ENCODE peak calls at places on chromosomes 2 and 18, in five cellular contexts. T is mesenchymal stem cell, I is trophoblast cell, N is IMR-90, P is neuronal stem cell. V is an unnamed sample.

GRCh38 chr2:185811580-185811979 is 73.0 kb downstream of the FSIP2 start:
- DNase-seq in T (no peak), N (no peak), P (peak; percentile 5), I (no peak), V (no peak)

GRCh38 chr2:196112408-196113039 is 43.9 kb upstream of the DNAH7 start:
- DNase-seq in I (peak; percentile 11), P (no peak), T (peak; percentile 56), N (peak; percentile 81), V (no peak)

GRCh38 chr2:38037757-38038615 is 38.0 kb downstream of the CYP1B1 start:
- DNase-seq in T (peak; percentile 52), I (peak; percentile 40), N (peak; percentile 47), P (peak; percentile 41), V (peak; percentile 69)

GRCh38 chr2:54430649-54431048 is 25.5 kb upstream of the SPTBN1 start:
- DNase-seq in T (no peak), P (no peak), I (no peak), N (no peak), V (no peak)

GRCh38 chr2:46548521-46549144 is 69.3 kb downstream of the TMEM247 start:
- DNase-seq in I (no peak), N (no peak), P (no peak), T (no peak), V (no peak)

GRCh38 chr2:160652236-160652635 is 158.6 kb upstream of the RBMS1 start:
- DNase-seq in I (peak; percentile 89), P (no peak), N (no peak), T (no peak), V (no peak)

GRCh38 chr18:23593720-23594119 is 7.4 kb upstream of the NPC1 start:
- DNase-seq in P (no peak), T (peak; percentile 84), I (peak; percentile 30), N (peak; percentile 87), V (no peak)

GRCh38 chr2:164599954-164600589 is 21.2 kb downstream of the GRB14 start:
- DNase-seq in N (peak; percentile 50), P (peak; percentile 51), I (peak; percentile 81), T (peak; percentile 74), V (peak; percentile 46)

GRCh38 chr2:233532971-233533370 is 33.6 kb downstream of the USP40 start:
- DNase-seq in I (no peak), N (no peak), T (no peak), P (no peak), V (no peak)

GRCh38 chr18:50559750-50560680 is at the start of gene MAPK4:
- DNase-seq in T (no peak), I (peak; percentile 47), P (peak; percentile 48), N (no peak), V (peak; percentile 42)

GRCh38 chr2:21774691-21775090 is 650.9 kb downstream of the TDRD15 start:
- DNase-seq in T (no peak), N (peak; percentile 20), I (no peak), P (no peak), V (no peak)

DNA sequence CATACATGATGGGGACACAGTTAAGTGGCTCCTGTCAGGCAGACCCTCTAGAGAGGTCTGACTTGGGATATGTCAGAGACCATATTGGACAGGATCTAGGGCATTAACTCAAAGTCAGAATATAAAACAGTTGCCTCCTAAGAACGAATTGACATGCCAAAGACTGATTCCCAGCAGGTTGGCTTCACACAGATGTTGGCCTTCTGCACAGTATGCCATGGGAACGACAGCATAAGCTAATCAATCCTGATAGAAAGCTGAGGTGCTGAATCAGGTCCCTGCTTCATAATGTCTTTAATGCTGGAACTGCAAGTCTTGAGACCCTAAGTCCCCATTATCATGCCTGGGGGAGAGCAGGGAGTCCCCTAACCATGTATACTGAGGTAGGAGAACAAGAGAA is 165.1 kb downstream of the SRBD1 start:
- DNase-seq in P (no peak), N (no peak), T (no peak), I (no peak), V (no peak)
- H3K79me1 ChIP-seq in P (no peaks in the 10 kb centered on the region), N (no peaks in the 10 kb centered on the region), T (peaks cover 3% of the 10 kb centered on the region), I (no peaks in the 10 kb centered on the region), V (no peaks in the 10 kb centered on the region)

DNA sequence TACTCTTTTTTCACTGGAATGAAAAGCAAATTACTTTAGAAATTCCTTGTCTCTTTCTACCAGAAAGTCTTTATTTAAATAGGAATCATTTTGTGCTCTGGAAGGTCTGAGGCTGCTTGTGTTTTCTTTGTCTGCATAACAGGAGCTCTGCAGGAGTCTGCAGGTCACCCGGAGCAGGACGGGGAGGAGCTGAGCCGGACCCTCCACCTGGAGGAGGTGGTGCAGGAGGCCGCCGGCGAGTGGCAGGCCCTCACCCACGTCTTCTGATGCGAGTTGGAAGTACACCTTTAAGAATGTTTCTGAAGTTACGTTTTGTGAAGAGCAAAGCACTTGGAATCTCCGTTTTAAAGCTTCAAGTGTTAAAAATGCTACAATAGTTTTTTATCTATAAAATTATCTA is 145.7 kb downstream of the ZNF236 start:
- DNase-seq in I (no peak), N (no peak), T (no peak), P (no peak), V (peak; percentile 92)
- H4K91ac ChIP-seq in I (no peak overlapping the region), N (no peak overlapping the region), T (no peak overlapping the region), P (no peak overlapping the region), V (no peak overlapping the region)

GRCh38 chr2:221502270-221502973 is 69.7 kb downstream of the EPHA4 start:
- DNase-seq in I (no peak), N (peak; percentile 69), P (no peak), T (peak; percentile 80), V (no peak)
- H3K9ac ChIP-seq in I (no peak overlapping the region), N (no peak overlapping the region), P (no peak overlapping the region), T (peak overlapping the region; percentile 83), V (no peak overlapping the region)

GRCh38 chr2:128291844-128292598 is 26.6 kb downstream of the HS6ST1 start:
- DNase-seq in I (peak; percentile 43), T (no peak), P (no peak), N (no peak), V (no peak)

GRCh38 chr2:128293870-128294455 is 24.7 kb downstream of the HS6ST1 start:
- DNase-seq in I (no peak), P (no peak), T (no peak), N (no peak), V (no peak)

GRCh38 chr2:128291161-128291843 is 27.4 kb downstream of the HS6ST1 start:
- DNase-seq in I (peak; percentile 100), N (no peak), T (peak; percentile 54), P (no peak), V (no peak)

GRCh38 chr2:128292599-128293425 is 25.9 kb downstream of the HS6ST1 start:
- DNase-seq in N (no peak), T (no peak), I (peak; percentile 70), P (no peak), V (no peak)

GRCh38 chr2:128293426-128293755 is 25.3 kb downstream of the HS6ST1 start:
- DNase-seq in N (no peak), P (no peak), I (no peak), T (no peak), V (no peak)
- H3K79me1 ChIP-seq in N (peaks cover 88% of the 10 kb centered on the region), P (peaks cover 36% of the 10 kb centered on the region), I (peaks cover 11% of the 10 kb centered on the region), T (peaks cover 34% of the 10 kb centered on the region), V (peaks cover 7% of the 10 kb centered on the region)

DNA sequence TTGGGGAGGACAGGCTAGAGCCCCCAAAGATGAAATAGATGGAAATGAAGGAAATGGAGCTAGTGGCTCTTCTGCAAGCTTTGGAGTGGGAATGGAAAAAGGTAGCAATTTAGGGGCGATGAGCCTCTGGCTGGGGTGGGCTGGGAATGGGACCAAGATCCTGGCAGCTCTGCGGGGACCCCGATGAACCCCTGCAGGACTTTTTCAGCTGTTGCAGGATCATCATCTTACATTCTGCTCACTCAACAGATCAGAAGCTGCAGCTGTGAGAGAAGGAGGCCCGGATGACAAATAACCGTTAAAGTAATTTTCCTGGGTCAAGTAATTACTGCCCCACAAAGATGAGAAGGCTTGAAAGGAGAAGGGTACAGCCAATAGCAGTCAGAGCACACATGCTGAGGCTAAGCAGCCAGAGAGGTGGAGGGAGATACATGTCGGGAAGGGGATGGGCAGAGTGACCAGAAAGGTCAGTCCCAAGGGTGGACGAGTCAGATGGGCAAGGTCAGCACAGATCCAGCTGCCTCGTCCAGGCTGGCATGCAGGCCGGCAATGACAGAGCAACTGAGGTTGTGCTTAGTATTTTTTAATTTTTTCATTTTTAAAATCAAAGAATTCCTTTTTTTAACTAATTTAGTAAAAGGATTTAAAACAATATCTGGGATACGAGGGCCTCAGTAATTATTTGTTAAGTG is 245.0 kb upstream of the RAB6C start:
- DNase-seq in I (no peak), N (no peak), T (no peak), P (no peak), V (no peak)
- H4K91ac ChIP-seq in I (no peak overlapping the region), N (no peak overlapping the region), T (no peak overlapping the region), P (no peak overlapping the region), V (no peak overlapping the region)